ENCODE peak calls at places on chromosomes 4 and X, in five cellular contexts. L is CD8-positive, alpha-beta T cell; H is H9; Z is lower lobe of right lung; J is osteocyte. F is an unnamed sample.

GRCh38 chrX:119236599-119237525 is 777 bp downstream of the PGRMC1 start:
- DNase-seq in Z (peak; percentile 45), J (no peak), H (no peak), L (no peak), F (peak; percentile 28)

GRCh38 chr4:3873446-3874415 is 107.5 kb downstream of the ADRA2C start:
- DNase-seq in Z (no peak), H (peak; percentile 92), J (no peak), L (no peak), F (peak; percentile 44)

GRCh38 chr4:11635336-11635735 is 206.6 kb upstream of the HS3ST1 start:
- DNase-seq in L (no peak), Z (no peak), J (no peak), H (no peak), F (no peak)

GRCh38 chr4:140256335-140256734 is 102.4 kb upstream of the MAML3 start:
- DNase-seq in L (no peak), H (peak; percentile 50), J (no peak), Z (no peak), F (no peak)

GRCh38 chr4:113411496-113411938 is 350.0 kb downstream of the CAMK2D start:
- DNase-seq in Z (no peak), L (no peak), J (no peak), H (no peak), F (no peak)

GRCh38 chr4:172481802-172482508 is 668.8 kb downstream of the GALNTL6 start:
- DNase-seq in Z (no peak), L (no peak), J (no peak), H (no peak), F (no peak)

GRCh38 chrX:41412261-41413167 is 34.6 kb upstream of the NYX start:
- DNase-seq in H (no peak), J (no peak), Z (peak; percentile 47), L (no peak), F (no peak)

GRCh38 chrX:154436597-154437397 is at the start of gene GDI1:
- DNase-seq in L (peak; percentile 41), J (peak; percentile 86), Z (peak; percentile 71), H (peak; percentile 54), F (peak; percentile 68)

GRCh38 chr4:26870576-26871260 is 10.1 kb downstream of the STIM2 start:
- DNase-seq in L (no peak), H (no peak), J (no peak), Z (no peak), F (no peak)

GRCh38 chr4:63020661-63021060 is 1388.6 kb downstream of the TECRL start:
- DNase-seq in H (no peak), Z (no peak), J (no peak), L (no peak), F (no peak)

GRCh38 chr4:40924096-40924792 is 174.5 kb downstream of the NSUN7 start:
- DNase-seq in H (peak; percentile 63), J (no peak), Z (peak; percentile 81), L (peak; percentile 46), F (peak; percentile 89)

GRCh38 chr4:165779950-165780670 is 92.9 kb upstream of the TLL1 start:
- DNase-seq in H (no peak), J (no peak), Z (no peak), L (no peak), F (no peak)

GRCh38 chrX:144732588-144732987 is 514.7 kb upstream of the SPANXN1 start:
- DNase-seq in L (no peak), J (no peak), Z (no peak), H (no peak), F (no peak)

GRCh38 chr4:80732010-80732409 is 298.5 kb upstream of the BMP3 start:
- DNase-seq in L (no peak), H (no peak), J (no peak), Z (no peak), F (no peak)

GRCh38 chr4:8912506-8912905 is 40.9 kb upstream of the HMX1 start:
- DNase-seq in Z (no peak), J (peak; percentile 78), H (no peak), L (no peak), F (no peak)

DNA sequence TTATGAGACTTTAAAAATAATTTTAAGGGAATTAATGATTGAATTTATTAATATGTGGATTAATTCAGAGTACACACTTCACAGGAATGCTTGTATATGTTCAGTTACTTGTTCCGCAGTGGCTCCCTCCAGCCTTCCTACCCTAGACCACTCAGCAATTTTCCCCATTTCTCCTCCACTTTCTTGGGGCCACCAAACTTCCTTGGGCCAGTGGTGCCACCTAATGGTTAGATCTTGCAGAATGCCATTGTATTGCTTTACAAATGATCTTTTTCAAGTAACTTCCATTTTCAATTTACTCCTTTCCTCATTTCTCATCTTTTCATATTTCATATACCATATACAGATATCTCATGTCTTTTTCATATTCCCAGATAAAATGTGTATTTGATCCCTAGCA is 3.6 kb upstream of the RNF175 start:
- DNase-seq in J (no peak), L (no peak), H (no peak), Z (no peak), F (no peak)
- TF ChIP-seq CTCF in J (peak; percentile 29), L (no peak), H (peak; percentile 79), Z (peak; percentile 13), F (peak; percentile 40)

GRCh38 chr4:52643190-52643589 is 15.9 kb downstream of the USP46 start:
- DNase-seq in L (no peak), J (no peak), Z (no peak), H (no peak), F (no peak)

GRCh38 chr4:52638717-52639116 is 20.4 kb downstream of the USP46 start:
- DNase-seq in L (no peak), J (no peak), Z (no peak), H (no peak), F (no peak)

GRCh38 chr4:52641853-52642563 is 17.1 kb downstream of the USP46 start:
- DNase-seq in J (no peak), Z (no peak), H (no peak), L (no peak), F (no peak)

GRCh38 chr4:52643846-52644245 is 15.3 kb downstream of the USP46 start:
- DNase-seq in H (no peak), Z (peak; percentile 76), J (no peak), L (no peak), F (no peak)

DNA sequence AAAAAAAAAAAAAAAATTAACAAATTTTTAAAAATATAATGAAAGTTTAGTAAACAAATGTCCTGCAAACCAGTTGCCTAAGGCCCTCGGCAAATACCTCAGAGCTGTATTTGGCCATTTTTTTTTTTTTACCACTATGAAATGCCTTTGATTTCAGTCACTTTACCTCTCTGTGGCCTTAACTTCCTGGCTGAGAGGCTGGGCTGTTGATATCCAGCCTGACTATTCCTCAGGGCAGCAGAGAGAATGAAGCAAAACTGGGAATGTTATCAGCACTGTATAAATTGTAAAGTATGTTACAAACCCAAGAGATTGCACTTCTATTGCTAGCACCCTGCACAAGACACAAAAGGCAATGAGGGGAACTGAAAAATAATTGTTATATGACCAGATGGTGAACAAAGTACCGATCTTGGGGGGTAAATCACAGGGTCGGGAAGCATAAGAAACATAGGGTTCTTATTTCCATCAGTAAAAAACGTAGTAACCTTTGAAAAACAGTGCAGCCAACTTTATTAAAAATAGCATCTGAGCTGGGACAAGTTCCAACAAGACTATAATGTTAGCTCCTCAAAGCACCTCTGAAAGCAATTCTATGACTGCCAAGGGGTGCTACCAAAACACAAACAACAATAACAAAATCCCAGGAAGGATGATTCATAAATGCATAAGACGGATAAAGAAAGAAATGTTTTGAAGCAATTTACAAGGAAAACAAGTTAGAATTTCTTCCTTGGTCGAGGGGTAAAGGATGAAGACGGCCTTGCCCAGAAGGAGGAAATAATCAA is 18.1 kb downstream of the USP46 start:
- DNase-seq in J (no peak), L (no peak), H (no peak), Z (no peak), F (no peak)
- TF ChIP-seq CTCF in J (no peak), L (no peak), H (no peak), Z (no peak), F (no peak)

GRCh38 chrX:24561121-24561520 is 86.0 kb downstream of the PCYT1B start:
- DNase-seq in Z (no peak), H (no peak), L (no peak), J (no peak), F (no peak)
- TF ChIP-seq CTCF in Z (peak; percentile 10), H (peak; percentile 68), L (no peak), J (peak; percentile 13), F (no peak)

DNA sequence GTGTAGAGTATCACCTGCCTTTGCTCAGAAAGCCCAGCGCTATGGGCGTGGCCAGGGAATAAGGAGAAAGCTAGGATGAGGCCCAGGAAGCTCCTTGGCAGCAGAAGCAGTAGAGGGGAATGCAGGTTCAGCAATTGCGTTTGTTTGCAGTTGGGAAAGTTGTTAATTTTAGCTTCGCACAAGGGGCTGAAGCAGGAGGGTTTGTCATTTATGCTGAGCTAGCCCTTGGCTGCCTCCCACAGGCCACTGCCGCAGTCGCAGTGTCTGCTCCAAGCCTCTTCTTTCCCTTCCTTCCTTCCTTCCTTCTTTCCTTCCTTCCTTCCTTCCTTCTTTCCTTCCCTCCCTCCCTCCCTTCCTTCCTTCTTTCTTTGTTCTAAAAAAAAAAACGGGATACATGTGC is 21.5 kb downstream of the FRMPD3 start:
- DNase-seq in L (no peak), H (peak; percentile 60), Z (no peak), J (no peak), F (no peak)
- TF ChIP-seq CTCF in L (no peak), H (peak; percentile 62), Z (no peak), J (no peak), F (no peak)

GRCh38 chr4:89486673-89487072 is 179.1 kb upstream of the GPRIN3 start:
- DNase-seq in L (no peak), Z (no peak), H (no peak), J (no peak), F (no peak)

GRCh38 chr4:89482926-89483595 is 175.5 kb upstream of the GPRIN3 start:
- DNase-seq in L (no peak), J (no peak), Z (no peak), H (no peak), F (no peak)

GRCh38 chr4:89486042-89486441 is 178.4 kb upstream of the GPRIN3 start:
- DNase-seq in Z (no peak), L (no peak), H (no peak), J (no peak), F (no peak)

DNA sequence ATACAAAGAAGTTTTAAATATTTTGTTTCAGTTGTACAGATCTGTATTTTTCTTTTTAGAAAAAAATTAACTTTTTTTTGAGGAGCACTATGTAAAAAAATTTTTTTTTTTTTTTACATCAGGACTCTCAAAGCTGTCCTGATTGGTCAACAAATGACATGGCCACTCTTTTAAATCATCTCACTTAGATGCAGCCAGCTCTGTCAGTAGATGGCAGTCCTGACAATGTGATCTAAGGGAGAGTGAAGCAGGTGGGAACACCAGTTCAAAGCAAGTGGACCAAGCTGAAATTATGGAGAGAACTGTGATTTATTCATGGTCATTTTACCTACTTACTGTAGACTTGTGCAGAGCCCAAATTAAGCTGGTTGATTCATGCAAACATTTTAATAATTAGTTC is 174.6 kb upstream of the GPRIN3 start:
- DNase-seq in H (peak; percentile 39), Z (no peak), J (no peak), L (no peak), F (no peak)
- TF ChIP-seq CTCF in H (peak; percentile 62), Z (no peak), J (peak; percentile 40), L (no peak), F (no peak)

GRCh38 chrX:114985967-114986592 is 31.3 kb downstream of the IL13RA2 start:
- DNase-seq in J (no peak), H (no peak), Z (no peak), L (no peak), F (no peak)
- TF ChIP-seq CTCF in J (no peak), H (no peak), Z (no peak), L (no peak), F (no peak)